ENCODE peak calls at places on chromosomes 7 and 10, in four cellular contexts. J, L, U and W are unnamed samples.

GRCh38 chr7:22269057-22269456 is 87.9 kb downstream of the RAPGEF5 start:
- DNase-seq in J (no peak), L (no peak), U (no peak), W (no peak)

GRCh38 chr7:44985033-44985695 is 6.3 kb upstream of the MYO1G start:
- DNase-seq in J (no peak), L (no peak), U (no peak), W (no peak)

GRCh38 chr7:127409629-127410028 is 17.1 kb upstream of the ZNF800 start:
- DNase-seq in J (no peak), L (no peak), U (no peak), W (no peak)

GRCh38 chr7:32957326-32958045 is at the start of gene FKBP9:
- DNase-seq in J (peak), L (peak), U (peak), W (peak)

GRCh38 chr7:81260152-81260551 is 341.3 kb upstream of the SEMA3C start:
- DNase-seq in J (no peak), L (no peak), U (no peak), W (no peak)

GRCh38 chr7:149414745-149415390 is 46.0 kb downstream of the ZNF777 start:
- DNase-seq in J (peak), L (no peak), U (peak), W (peak)

GRCh38 chr7:129169171-129169643 is 19.2 kb upstream of the SMO start:
- DNase-seq in J (peak), L (peak), U (peak), W (peak)

GRCh38 chr7:110010379-110010778 is 1080.5 kb upstream of the LRRN3 start:
- DNase-seq in J (no peak), L (no peak), U (no peak), W (no peak)

GRCh38 chr7:79050592-79050991 is 402.9 kb downstream of the MAGI2 start:
- DNase-seq in J (no peak), L (no peak), U (no peak), W (no peak)

GRCh38 chr7:44894881-44895600 is 9.7 kb upstream of the PURB start:
- DNase-seq in J (no peak), L (no peak), U (no peak), W (no peak)

GRCh38 chr7:27695096-27695495 is 32.4 kb upstream of the HIBADH start:
- DNase-seq in J (no peak), L (no peak), U (no peak), W (no peak)

GRCh38 chr7:30920584-30921539 is 9.2 kb downstream of the AQP1 start:
- DNase-seq in J (peak), L (no peak), U (peak), W (peak)

GRCh38 chr7:13945670-13946069 is 43.8 kb downstream of the ETV1 start:
- DNase-seq in J (no peak), L (no peak), U (no peak), W (no peak)

GRCh38 chr7:140541513-140542192 is 62.3 kb upstream of the MKRN1 start:
- DNase-seq in J (no peak), L (peak), U (peak), W (peak)

GRCh38 chr7:92044148-92044547 is 90.1 kb downstream of the CYP51A1 start:
- DNase-seq in J (no peak), L (no peak), U (no peak), W (no peak)

GRCh38 chr7:24401628-24402593 is 117.9 kb downstream of the NPY start:
- DNase-seq in J (no peak), L (no peak), U (no peak), W (no peak)

GRCh38 chr7:106012935-106013439 is 49.9 kb downstream of the CDHR3 start:
- DNase-seq in J (no peak), L (no peak), U (no peak), W (no peak)

GRCh38 chr7:23960361-23960760 is 250.3 kb downstream of the STK31 start:
- DNase-seq in J (no peak), L (no peak), U (no peak), W (no peak)

GRCh38 chr7:74179935-74180604 is 5.9 kb downstream of the EIF4H start:
- DNase-seq in J (no peak), L (no peak), U (no peak), W (no peak)

GRCh38 chr7:25636871-25637283 is 408.6 kb upstream of the NPVF start:
- DNase-seq in J (no peak), L (no peak), U (peak), W (peak)

GRCh38 chr10:21510218-21511070 is 15.0 kb downstream of the SKIDA1 start:
- DNase-seq in J (no peak), L (no peak), U (no peak), W (no peak)

GRCh38 chr7:100200693-100201092 is 19.1 kb upstream of the PVRIG start:
- DNase-seq in J (no peak), L (no peak), U (no peak), W (no peak)

GRCh38 chr10:11712761-11713160 is 29.4 kb upstream of the ECHDC3 start:
- DNase-seq in J (no peak), L (no peak), U (no peak), W (no peak)

GRCh38 chr10:122132331-122132755 is 138.8 kb upstream of the BTBD16 start:
- DNase-seq in J (no peak), L (no peak), U (no peak), W (no peak)

GRCh38 chr7:6157685-6158423 is 114.6 kb downstream of the CYTH3 start:
- DNase-seq in J (no peak), L (no peak), U (no peak), W (no peak)

GRCh38 chr10:133243593-133243992 is 5.9 kb downstream of the VENTX start:
- DNase-seq in J (no peak), L (no peak), U (no peak), W (no peak)

GRCh38 chr7:69803699-69804516 is 205.6 kb downstream of the AUTS2 start:
- DNase-seq in J (no peak), L (no peak), U (no peak), W (no peak)

GRCh38 chr7:96415293-96415940 is 93.5 kb upstream of the SLC25A13 start:
- DNase-seq in J (no peak), L (peak), U (no peak), W (no peak)

GRCh38 chr10:74243067-74243466 is 92.0 kb downstream of the ADK start:
- DNase-seq in J (no peak), L (no peak), U (no peak), W (no peak)

GRCh38 chr10:61063035-61063434 is 119.0 kb upstream of the RHOBTB1 start:
- DNase-seq in J (no peak), L (no peak), U (no peak), W (no peak)

GRCh38 chr7:139591550-139592195 is 68.2 kb downstream of the CLEC2L start:
- DNase-seq in J (no peak), L (no peak), U (no peak), W (no peak)

GRCh38 chr10:77792155-77792554 is 134.4 kb downstream of the DLG5 start:
- DNase-seq in J (no peak), L (no peak), U (no peak), W (no peak)

GRCh38 chr7:154289119-154289518 is 236.9 kb downstream of the DPP6 start:
- DNase-seq in J (no peak), L (no peak), U (no peak), W (no peak)

GRCh38 chr10:48656241-48656921 is 28.3 kb upstream of the WDFY4 start:
- DNase-seq in J (peak), L (peak), U (peak), W (peak)

GRCh38 chr10:48653944-48654698 is 30.6 kb upstream of the WDFY4 start:
- DNase-seq in J (no peak), L (no peak), U (no peak), W (no peak)

GRCh38 chr10:48653347-48653746 is 31.3 kb upstream of the WDFY4 start:
- DNase-seq in J (no peak), L (no peak), U (no peak), W (no peak)

GRCh38 chr10:48656928-48657327 is 27.7 kb upstream of the WDFY4 start:
- DNase-seq in J (no peak), L (no peak), U (no peak), W (no peak)

GRCh38 chr10:48655426-48656240 is 29.0 kb upstream of the WDFY4 start:
- DNase-seq in J (peak), L (peak), U (no peak), W (peak)
- TF ChIP-seq POLR2A in J (peak), L (no peak), U (no peak), W (no peak)

GRCh38 chr7:2017914-2018785 is 214.6 kb downstream of the MAD1L1 start:
- DNase-seq in J (no peak), L (no peak), U (no peak), W (peak)

GRCh38 chr7:2017483-2017891 is 215.3 kb downstream of the MAD1L1 start:
- DNase-seq in J (no peak), L (no peak), U (no peak), W (peak)

GRCh38 chr7:2016761-2017482 is 215.8 kb downstream of the MAD1L1 start:
- DNase-seq in J (no peak), L (no peak), U (no peak), W (no peak)

GRCh38 chr7:2019693-2020511 is 212.8 kb downstream of the MAD1L1 start:
- DNase-seq in J (no peak), L (no peak), U (peak), W (peak)

DNA sequence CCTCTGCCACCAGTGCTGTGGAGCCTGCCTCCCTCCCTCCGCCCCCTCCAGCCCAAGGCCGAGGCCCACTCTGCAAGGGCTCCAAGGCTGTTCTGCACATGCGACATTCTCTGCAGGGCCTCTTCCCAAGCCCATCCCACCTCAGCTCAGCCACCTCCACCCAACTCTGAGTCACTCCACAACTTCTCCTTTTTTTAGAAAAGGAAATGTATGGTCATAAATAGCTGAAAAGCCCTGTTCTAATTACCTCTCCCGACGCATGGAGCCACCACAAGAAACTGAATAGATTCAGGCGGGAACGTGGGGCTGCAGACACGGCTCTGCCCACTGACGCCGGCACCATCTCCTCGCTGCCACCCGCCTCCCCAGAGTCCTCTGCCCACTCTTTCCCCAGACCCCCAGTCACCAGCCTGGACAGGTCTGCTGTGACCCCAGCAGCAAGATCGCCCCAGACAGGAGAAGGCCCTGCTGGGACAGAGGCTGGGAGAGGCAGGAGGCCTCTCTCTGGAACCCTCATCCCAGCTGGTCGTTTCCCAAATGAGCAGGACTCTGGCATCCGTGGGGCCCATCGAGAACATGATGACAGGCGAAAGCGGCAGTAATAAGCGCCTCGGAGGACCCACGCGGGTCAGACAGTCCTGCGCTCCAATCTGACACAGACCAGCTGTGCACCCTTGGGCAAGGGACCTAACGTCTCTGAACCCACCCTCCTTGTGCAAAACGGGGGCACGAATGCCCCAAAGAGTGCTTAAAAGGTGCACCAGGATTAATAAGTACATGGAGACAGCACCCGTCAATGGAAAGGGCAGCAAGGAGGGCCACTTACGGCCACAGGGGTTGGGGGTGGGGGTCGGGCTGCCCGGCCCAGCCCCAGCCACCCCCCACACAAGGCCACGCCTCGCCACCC is 213.7 kb downstream of the MAD1L1 start:
- DNase-seq in J (no peak), L (no peak), U (no peak), W (peak)
- TF ChIP-seq POLR2A in J (no peak), L (no peak), U (no peak), W (no peak)

DNA sequence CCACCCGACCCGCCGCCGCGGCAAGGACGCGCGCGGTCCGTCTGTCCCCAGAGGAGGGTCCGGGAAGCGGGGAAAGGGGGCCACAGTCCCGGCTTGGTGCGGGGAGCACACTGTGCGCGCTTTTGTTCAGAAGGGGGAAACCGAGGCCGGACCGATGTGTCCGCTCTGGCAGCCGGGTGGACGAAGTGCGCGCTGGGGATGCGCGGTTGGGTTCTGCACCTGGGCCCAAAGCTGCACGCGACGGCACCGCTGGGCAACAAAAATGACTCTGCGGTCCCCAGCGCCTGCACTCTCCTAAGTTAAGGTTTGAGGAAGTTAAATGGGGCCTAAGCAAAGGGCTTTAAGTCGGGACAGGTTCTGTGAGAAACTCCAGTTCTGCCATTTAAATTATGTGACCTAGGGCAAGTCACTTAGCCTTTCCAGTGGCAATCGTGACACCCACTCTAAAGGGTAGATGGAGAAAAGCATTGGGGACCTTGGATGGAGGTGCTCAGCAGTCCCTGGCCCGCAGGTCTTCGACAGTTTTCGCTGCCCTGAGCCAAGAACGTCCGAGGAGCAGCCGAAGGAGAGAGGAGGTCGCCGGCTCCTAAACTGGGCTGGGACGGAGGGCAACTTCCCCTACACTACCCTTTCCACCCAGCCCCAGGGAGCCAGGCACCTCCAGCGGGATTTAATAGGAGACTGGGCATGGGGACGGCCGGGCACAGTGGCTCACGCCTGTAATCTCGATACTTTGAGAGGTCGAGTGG is 468 bp upstream of the ACBD5 start:
- DNase-seq in J (peak), L (peak), U (no peak), W (no peak)
- TF ChIP-seq POLR2A in J (no peak), L (no peak), U (no peak), W (no peak)

GRCh38 chr7:2710901-2711551 is 23.0 kb downstream of the AMZ1 start:
- DNase-seq in J (no peak), L (no peak), U (no peak), W (peak)
- TF ChIP-seq POLR2A in J (no peak), L (no peak), U (no peak), W (no peak)

GRCh38 chr10:90530526-90530925 is 327.3 kb downstream of the HTR7 start:
- DNase-seq in J (no peak), L (no peak), U (no peak), W (no peak)
- TF ChIP-seq POLR2A in J (no peak), L (no peak), U (no peak), W (no peak)

GRCh38 chr7:35729061-35729783 is 34.3 kb upstream of the HERPUD2 start:
- DNase-seq in J (no peak), L (no peak), U (no peak), W (no peak)
- TF ChIP-seq POLR2A in J (no peak), L (no peak), U (no peak), W (no peak)

DNA sequence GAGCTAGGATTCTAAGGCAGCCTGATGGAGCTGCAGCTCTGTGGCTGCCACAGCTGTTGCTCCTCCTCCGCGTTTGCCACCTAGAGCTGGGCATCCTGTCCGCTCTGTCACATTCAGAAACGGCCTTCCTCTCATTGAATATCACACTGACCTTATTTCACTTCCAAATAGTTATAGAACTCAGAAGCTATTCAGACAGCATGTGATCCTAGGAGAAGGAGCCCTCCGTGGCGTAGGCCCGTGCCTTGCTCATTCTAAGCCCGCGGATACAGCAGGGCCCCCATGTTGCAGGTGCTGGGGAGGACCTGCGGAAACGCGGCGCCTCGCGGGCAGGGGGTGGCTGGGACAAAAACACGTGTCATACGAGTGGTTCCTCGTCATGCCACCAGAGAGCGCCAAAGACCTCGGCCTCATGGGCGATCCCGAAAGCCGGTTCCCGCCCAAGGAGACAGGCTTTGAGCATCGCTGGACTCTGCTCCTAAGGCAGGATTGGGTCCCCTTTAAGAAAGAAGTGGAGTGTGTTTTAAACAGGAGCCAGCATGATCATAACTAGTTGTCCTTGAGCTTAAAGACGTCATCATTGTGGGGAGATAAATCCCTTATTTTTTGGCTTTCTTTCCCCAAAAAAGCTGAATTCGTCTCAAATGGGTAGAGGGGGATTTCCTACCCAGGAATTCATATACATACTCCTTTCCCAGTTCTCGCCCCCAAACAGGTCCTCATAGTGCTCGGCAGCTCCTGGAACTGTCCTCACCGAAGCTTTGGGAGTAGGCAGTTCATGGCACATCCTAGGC is 17.9 kb upstream of the FIGNL1 start:
- DNase-seq in J (peak), L (peak), U (peak), W (peak)
- TF ChIP-seq POLR2A in J (no peak), L (no peak), U (no peak), W (no peak)

DNA sequence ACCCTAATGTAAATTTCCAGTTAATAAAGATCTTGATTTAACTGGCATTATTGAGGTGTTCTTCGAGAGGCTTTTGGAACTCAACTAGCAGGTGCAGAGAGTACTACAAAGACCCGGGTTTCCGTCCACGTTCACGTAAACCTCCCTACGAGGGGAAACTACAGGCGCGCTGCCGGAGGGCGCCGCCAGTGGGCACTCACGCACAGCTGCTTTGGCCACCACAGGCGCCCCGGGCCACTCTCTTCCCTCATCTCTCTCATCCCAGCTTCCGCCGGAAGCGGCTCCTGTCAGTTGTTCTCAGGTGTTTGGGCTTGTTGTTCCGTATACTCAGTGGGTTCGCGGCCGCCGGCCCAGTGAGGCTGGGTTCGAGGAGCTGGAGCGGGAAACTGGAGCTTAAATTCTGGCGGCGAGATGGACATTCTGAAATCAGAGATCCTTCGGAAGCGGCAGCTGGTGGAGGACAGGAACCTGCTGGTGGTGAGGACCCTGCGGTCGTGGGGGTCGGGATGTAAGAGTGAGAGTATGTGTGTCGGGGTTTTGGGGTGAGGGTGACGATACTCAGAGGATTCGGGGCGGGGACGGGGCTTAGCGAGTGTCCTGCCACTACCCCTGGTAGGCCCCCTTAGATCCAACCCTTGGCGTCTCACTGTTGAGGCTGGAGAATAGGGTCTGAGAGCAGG is at the start of gene PRPF18:
- DNase-seq in J (peak), L (peak), U (peak), W (peak)
- TF ChIP-seq POLR2A in J (no peak), L (no peak), U (no peak), W (peak)